ENCODE peak calls at places on chromosomes 7 and 10, in ten cellular contexts. V is mammary epithelial cell, Q is PC-3, F is HCT116, A is GM12878, Z is endodermal cell, M is fibroblast of lung, T is HepG2, S is astrocyte, R is MM.1S. K is an unnamed sample.

GRCh38 chr7:2029936-2030335 is 202.8 kb downstream of the MAD1L1 start:
- DNase-seq in V (no peak), Q (no peak), F (no peak), A (no peak), Z (no peak), M (no peak), T (no peak), S (no peak), R (no peak), K (no peak)

GRCh38 chr7:128791121-128791967 is 424 bp upstream of the CCDC136 start:
- DNase-seq in V (peak; percentile 54), Q (peak; percentile 57), F (no peak), A (no peak), Z (peak; percentile 89), M (peak; percentile 43), T (no peak), S (no peak), R (peak; percentile 83), K (peak; percentile 79)

GRCh38 chr7:135962802-135963201 is 14.4 kb downstream of the MTPN start:
- DNase-seq in V (no peak), Q (no peak), F (no peak), A (no peak), Z (no peak), M (no peak), T (peak; percentile 11), S (no peak), R (no peak), K (no peak)

GRCh38 chr10:132395704-132396494 is 1.1 kb upstream of the PWWP2B start:
- DNase-seq in V (no peak), Q (no peak), F (no peak), A (no peak), Z (peak; percentile 92), M (peak; percentile 26), T (peak; percentile 62), S (no peak), R (no peak), K (peak; percentile 83)

GRCh38 chr7:81111358-81111757 is 192.5 kb upstream of the SEMA3C start:
- DNase-seq in V (peak; percentile 89), Q (peak; percentile 66), F (peak; percentile 13), A (no peak), Z (no peak), M (peak; percentile 99), T (no peak), S (peak; percentile 99), R (no peak), K (no peak)

GRCh38 chr10:132478341-132479023 is 59.1 kb upstream of the INPP5A start:
- DNase-seq in V (no peak), Q (no peak), F (no peak), A (no peak), Z (no peak), M (no peak), T (no peak), S (no peak), R (no peak), K (no peak)

GRCh38 chr10:56715262-56715661 is 354.2 kb upstream of the ZWINT start:
- DNase-seq in V (no peak), Q (no peak), F (no peak), A (no peak), Z (no peak), M (no peak), T (no peak), S (no peak), R (peak; percentile 21), K (no peak)

GRCh38 chr10:7409732-7410168 is 1.1 kb downstream of the SFMBT2 start:
- DNase-seq in V (no peak), Q (no peak), F (no peak), A (no peak), Z (peak; percentile 58), M (peak; percentile 4), T (no peak), S (no peak), R (peak; percentile 49), K (peak; percentile 20)

GRCh38 chr10:52442576-52442975 is 128.5 kb downstream of the DKK1 start:
- DNase-seq in V (peak; percentile 68), Q (peak; percentile 59), F (no peak), A (no peak), Z (no peak), M (peak; percentile 68), T (no peak), S (peak; percentile 65), R (no peak), K (no peak)

GRCh38 chr7:77808517-77808916 is 9.9 kb downstream of the PHTF2 start:
- DNase-seq in V (no peak), Q (no peak), F (no peak), A (no peak), Z (no peak), M (no peak), T (no peak), S (no peak), R (no peak), K (no peak)

GRCh38 chr7:3909128-3909527 is 608.1 kb downstream of the SDK1 start:
- DNase-seq in V (no peak), Q (no peak), F (no peak), A (no peak), Z (no peak), M (no peak), T (no peak), S (no peak), R (no peak), K (no peak)

GRCh38 chr7:150376560-150376959 is 2.6 kb upstream of the ZNF775 start:
- DNase-seq in V (no peak), Q (no peak), F (no peak), A (no peak), Z (peak; percentile 45), M (no peak), T (no peak), S (no peak), R (no peak), K (no peak)

GRCh38 chr10:35795131-35795819 is 153.2 kb upstream of the FZD8 start:
- DNase-seq in V (peak; percentile 42), Q (peak; percentile 100), F (no peak), A (no peak), Z (no peak), M (peak; percentile 54), T (no peak), S (peak; percentile 45), R (no peak), K (no peak)

GRCh38 chr10:124041684-124042445 is 51.5 kb downstream of the CHST15 start:
- DNase-seq in V (peak; percentile 50), Q (no peak), F (no peak), A (no peak), Z (no peak), M (peak; percentile 27), T (no peak), S (no peak), R (no peak), K (no peak)

GRCh38 chr10:10872706-10873276 is 144.9 kb upstream of the CELF2 start:
- DNase-seq in V (no peak), Q (no peak), F (no peak), A (no peak), Z (no peak), M (no peak), T (no peak), S (no peak), R (no peak), K (no peak)

GRCh38 chr7:14305233-14305866 is 315.9 kb upstream of the ETV1 start:
- DNase-seq in V (no peak), Q (no peak), F (peak; percentile 3), A (no peak), Z (no peak), M (no peak), T (no peak), S (no peak), R (no peak), K (no peak)

GRCh38 chr10:57905866-57906265 is 361.8 kb downstream of the IPMK start:
- DNase-seq in V (no peak), Q (no peak), F (no peak), A (no peak), Z (no peak), M (no peak), T (no peak), S (no peak), R (no peak), K (no peak)

GRCh38 chr7:158864507-158864820 is 8.1 kb downstream of the DYNC2I1 start:
- DNase-seq in V (no peak), Q (no peak), F (no peak), A (no peak), Z (no peak), M (no peak), T (no peak), S (no peak), R (no peak), K (no peak)
- TF ChIP-seq CTCF in V (no peak), Q (no peak), F (no peak), A (no peak), Z (no peak), M (no peak), T (no peak), S (no peak), R (no peak), K (no peak)

GRCh38 chr10:103820101-103821062 is 35.0 kb downstream of the SH3PXD2A start:
- DNase-seq in V (no peak), Q (no peak), F (no peak), A (no peak), Z (no peak), M (peak; percentile 84), T (no peak), S (peak; percentile 77), R (no peak), K (no peak)
- H3K9ac ChIP-seq in V (no peak overlapping the region), Q (no peak overlapping the region), F (no peak overlapping the region), A (no peak overlapping the region), Z (no peak overlapping the region), M (peak overlapping the region; percentile 2), T (no peak overlapping the region), S (no peak overlapping the region), R (no peak overlapping the region), K (no peak overlapping the region)

GRCh38 chr10:69807122-69807521 is 5.4 kb downstream of the COL13A1 start:
- DNase-seq in V (peak; percentile 59), Q (peak; percentile 97), F (peak; percentile 45), A (no peak), Z (no peak), M (peak; percentile 92), T (no peak), S (peak; percentile 88), R (no peak), K (no peak)

GRCh38 chr10:69803809-69804208 is 2.1 kb downstream of the COL13A1 start:
- DNase-seq in V (no peak), Q (peak; percentile 38), F (no peak), A (no peak), Z (no peak), M (no peak), T (no peak), S (no peak), R (no peak), K (no peak)

GRCh38 chr10:69802424-69803161 is 887 bp downstream of the COL13A1 start:
- DNase-seq in V (peak; percentile 53), Q (peak; percentile 61), F (no peak), A (no peak), Z (peak; percentile 81), M (peak; percentile 69), T (no peak), S (peak; percentile 55), R (no peak), K (peak; percentile 31)

GRCh38 chr10:69806266-69806665 is 4.6 kb downstream of the COL13A1 start:
- DNase-seq in V (no peak), Q (no peak), F (no peak), A (no peak), Z (peak; percentile 64), M (no peak), T (no peak), S (no peak), R (no peak), K (no peak)

GRCh38 chr10:69804775-69805174 is 3.1 kb downstream of the COL13A1 start:
- DNase-seq in V (no peak), Q (no peak), F (no peak), A (no peak), Z (no peak), M (no peak), T (no peak), S (no peak), R (no peak), K (no peak)
- H3K36me3 ChIP-seq in V (no peaks in the 10 kb centered on the region), Q (peaks cover 24% of the 10 kb centered on the region), F (no peaks in the 10 kb centered on the region), A (no peaks in the 10 kb centered on the region), Z (no peaks in the 10 kb centered on the region), M (peaks cover 2% of the 10 kb centered on the region), T (no peaks in the 10 kb centered on the region), S (peaks cover 4% of the 10 kb centered on the region), R (no peaks in the 10 kb centered on the region), K (no peaks in the 10 kb centered on the region)

GRCh38 chr7:47534322-47535032 is 47.4 kb downstream of the TNS3 start:
- DNase-seq in V (peak; percentile 50), Q (peak; percentile 96), F (no peak), A (no peak), Z (peak; percentile 56), M (peak; percentile 63), T (no peak), S (peak; percentile 59), R (no peak), K (no peak)
- TF ChIP-seq CTCF in V (peak; percentile 30), Q (peak; percentile 39), F (peak; percentile 10), A (no peak), Z (peak; percentile 66), M (no peak), T (peak; percentile 20), S (peak; percentile 28), R (no peak), K (no peak)